ENCODE peak calls at places on chromosomes 11 and 22, in ten cellular contexts. L is HTR-8/SVneo; C is psoas muscle; O is occipital lobe; G is DMS79; P is activated CD8-positive, alpha-beta T cell treated with anti-CD3 and anti-CD28 coated beads for 36 hours; B is AG04450; E is nucleus accumbens; X is amniotic stem cell; T is astrocyte of the cerebellum. Y is an unnamed sample.

GRCh38 chr11:128521697-128522062 is 65.7 kb downstream of the ETS1 start:
- DNase-seq in L (no peak), C (peak), O (no peak), P (peak), E (no peak), B (no peak), G (no peak), T (no peak), X (no peak), Y (no peak)

GRCh38 chr11:33227578-33228261 is 29.5 kb upstream of the HIPK3 start:
- DNase-seq in B (peak), E (no peak), X (no peak), G (no peak), O (no peak), L (peak), T (no peak), C (no peak), P (no peak), Y (peak)

GRCh38 chr11:122202951-122203456 is 87.0 kb upstream of the BLID start:
- DNase-seq in X (no peak), E (peak), O (peak), L (peak), B (peak), G (no peak), C (peak), P (peak), T (no peak), Y (peak)

GRCh38 chr11:71420455-71421241 is 27.5 kb downstream of the DHCR7 start:
- DNase-seq in P (peak), L (peak), E (no peak), T (no peak), G (peak), C (no peak), O (no peak), X (no peak), B (peak), Y (no peak)

GRCh38 chr11:56331861-56332491 is 13.9 kb upstream of the OR8K1 start:
- DNase-seq in X (no peak), T (no peak), B (no peak), C (no peak), L (no peak), O (no peak), P (no peak), E (no peak), G (no peak), Y (no peak)

GRCh38 chr11:12598330-12599256 is 75.6 kb upstream of the TEAD1 start:
- DNase-seq in T (no peak), C (no peak), B (no peak), E (no peak), X (no peak), O (no peak), L (no peak), G (peak), P (no peak), Y (no peak)

GRCh38 chr11:65586676-65587075 is 8.9 kb downstream of the KCNK7 start:
- DNase-seq in O (no peak), B (no peak), G (no peak), C (peak), T (no peak), E (no peak), P (no peak), X (no peak), L (no peak), Y (no peak)

GRCh38 chr22:21942407-21942895 is 10.2 kb downstream of the PPM1F start:
- DNase-seq in P (peak), X (peak), C (peak), B (peak), E (no peak), G (no peak), T (peak), O (no peak), L (peak), Y (peak)

GRCh38 chr11:130390071-130390758 is 38.2 kb downstream of the ADAMTS8 start:
- DNase-seq in P (no peak), O (peak), L (peak), B (peak), C (no peak), G (no peak), X (peak), E (peak), T (peak), Y (peak)

GRCh38 chr11:63918576-63919171 is 1.7 kb upstream of the RCOR2 start:
- DNase-seq in C (peak), X (no peak), G (peak), O (no peak), T (no peak), B (no peak), P (no peak), E (no peak), L (no peak), Y (no peak)

GRCh38 chr11:73988227-73988626 is 5.6 kb upstream of the UCP2 start:
- DNase-seq in G (no peak), P (no peak), X (no peak), L (no peak), O (no peak), B (no peak), C (peak), E (no peak), T (no peak), Y (no peak)

GRCh38 chr22:39514373-39514973 is 5.9 kb upstream of the ATF4 start:
- DNase-seq in L (no peak), T (no peak), C (no peak), P (peak), G (no peak), X (no peak), O (no peak), E (no peak), B (no peak), Y (no peak)

GRCh38 chr11:63552921-63553320 is 10.3 kb downstream of the PLAAT2 start:
- DNase-seq in E (no peak), P (no peak), B (no peak), O (no peak), G (no peak), L (no peak), T (no peak), X (no peak), C (no peak), Y (no peak)

GRCh38 chr22:43789452-43789851 is 22.7 kb downstream of the EFCAB6 start:
- DNase-seq in G (no peak), B (peak), E (no peak), P (no peak), X (peak), L (peak), T (peak), C (no peak), O (no peak), Y (peak)

GRCh38 chr22:45423524-45423923 is 10.0 kb downstream of the RIBC2 start:
- DNase-seq in B (no peak), O (no peak), X (no peak), L (no peak), E (no peak), G (no peak), P (no peak), C (no peak), T (no peak), Y (no peak)

GRCh38 chr11:118623291-118623655 is 15.9 kb downstream of the PHLDB1 start:
- DNase-seq in C (peak), X (no peak), T (no peak), P (no peak), E (no peak), G (peak), O (no peak), B (no peak), L (peak), Y (no peak)

Y was measured in fibroblast of the conjunctiva.